ENCODE peak calls at places on chromosome 16, in four cellular contexts. One of them, this sample, is unnamed.

GRCh38 chr16:72530434-72530833 is 358.5 kb upstream of the PMFBP1 start:
- DNase-seq in stomach: no peak
- DNase-seq in tibial artery: no peak
- DNase-seq in IMR-90: peak; percentile 75
- DNase-seq in this sample: no peak

GRCh38 chr16:67959520-67959919 is 8.9 kb downstream of the SLC12A4 start:
- DNase-seq in stomach: no peak
- DNase-seq in tibial artery: peak; percentile 70
- DNase-seq in IMR-90: peak; percentile 55
- DNase-seq in this sample: peak; percentile 86

GRCh38 chr16:9094008-9094846 is 2.8 kb downstream of the HAPSTR1 start:
- DNase-seq in stomach: no peak
- DNase-seq in tibial artery: no peak
- DNase-seq in IMR-90: no peak
- DNase-seq in this sample: no peak

GRCh38 chr16:89860747-89861304 is 12.6 kb upstream of the TCF25 start:
- DNase-seq in stomach: peak; percentile 70
- DNase-seq in tibial artery: peak; percentile 31
- DNase-seq in IMR-90: peak; percentile 17
- DNase-seq in this sample: peak; percentile 76

GRCh38 chr16:9534759-9535158 is 443.3 kb downstream of the HAPSTR1 start:
- DNase-seq in stomach: no peak
- DNase-seq in tibial artery: no peak
- DNase-seq in IMR-90: no peak
- DNase-seq in this sample: no peak

GRCh38 chr16:49641250-49641649 is 214.7 kb downstream of the ZNF423 start:
- DNase-seq in stomach: no peak
- DNase-seq in tibial artery: peak; percentile 16
- DNase-seq in IMR-90: no peak
- DNase-seq in this sample: no peak

GRCh38 chr16:2482181-2483107 is 7.5 kb downstream of the TBC1D24 start:
- DNase-seq in stomach: no peak
- DNase-seq in tibial artery: peak; percentile 55
- DNase-seq in IMR-90: peak; percentile 71
- DNase-seq in this sample: peak; percentile 78

GRCh38 chr16:13186813-13187212 is 285.4 kb downstream of the SHISA9 start:
- DNase-seq in stomach: no peak
- DNase-seq in tibial artery: no peak
- DNase-seq in IMR-90: no peak
- DNase-seq in this sample: no peak

GRCh38 chr16:81158964-81159363 is 62.8 kb upstream of the GCSH start:
- DNase-seq in stomach: no peak
- DNase-seq in tibial artery: no peak
- DNase-seq in IMR-90: no peak
- DNase-seq in this sample: no peak

GRCh38 chr16:31427441-31428276 is 501 bp downstream of the COX6A2 start:
- DNase-seq in stomach: peak; percentile 60
- DNase-seq in tibial artery: peak; percentile 28
- DNase-seq in IMR-90: no peak
- DNase-seq in this sample: peak; percentile 90

GRCh38 chr16:58025351-58026138 is at the start of gene MMP15:
- DNase-seq in stomach: peak; percentile 94
- DNase-seq in tibial artery: no peak
- DNase-seq in IMR-90: peak; percentile 50
- DNase-seq in this sample: peak; percentile 66

GRCh38 chr16:71439531-71439930 is 2.3 kb downstream of the TLE7 start:
- DNase-seq in stomach: no peak
- DNase-seq in tibial artery: no peak
- DNase-seq in IMR-90: no peak
- DNase-seq in this sample: no peak

GRCh38 chr16:71442041-71442440 is at the start of gene TLE7:
- DNase-seq in stomach: no peak
- DNase-seq in tibial artery: no peak
- DNase-seq in IMR-90: no peak
- DNase-seq in this sample: no peak

GRCh38 chr16:71441348-71441781 is 489 bp downstream of the TLE7 start:
- DNase-seq in stomach: no peak
- DNase-seq in tibial artery: no peak
- DNase-seq in IMR-90: no peak
- DNase-seq in this sample: no peak

GRCh38 chr16:71443714-71444113 is 1.9 kb upstream of the TLE7 start:
- DNase-seq in stomach: no peak
- DNase-seq in tibial artery: no peak
- DNase-seq in IMR-90: no peak
- DNase-seq in this sample: no peak

GRCh38 chr16:71440669-71441347 is 1.0 kb downstream of the TLE7 start:
- DNase-seq in stomach: no peak
- DNase-seq in tibial artery: no peak
- DNase-seq in IMR-90: no peak
- DNase-seq in this sample: no peak
- TF ChIP-seq CTCF in stomach: no peak
- TF ChIP-seq CTCF in tibial artery: no peak
- TF ChIP-seq CTCF in IMR-90: no peak
- TF ChIP-seq CTCF in this sample: no peak

GRCh38 chr16:30051518-30051917 is 14.0 kb upstream of the ALDOA start:
- DNase-seq in stomach: no peak
- DNase-seq in tibial artery: no peak
- DNase-seq in IMR-90: peak; percentile 70
- DNase-seq in this sample: no peak
- H3K27ac ChIP-seq in stomach: no peak overlapping the region
- H3K27ac ChIP-seq in tibial artery: no peak overlapping the region
- H3K27ac ChIP-seq in IMR-90: no peak overlapping the region
- H3K27ac ChIP-seq in this sample: no peak overlapping the region

DNA sequence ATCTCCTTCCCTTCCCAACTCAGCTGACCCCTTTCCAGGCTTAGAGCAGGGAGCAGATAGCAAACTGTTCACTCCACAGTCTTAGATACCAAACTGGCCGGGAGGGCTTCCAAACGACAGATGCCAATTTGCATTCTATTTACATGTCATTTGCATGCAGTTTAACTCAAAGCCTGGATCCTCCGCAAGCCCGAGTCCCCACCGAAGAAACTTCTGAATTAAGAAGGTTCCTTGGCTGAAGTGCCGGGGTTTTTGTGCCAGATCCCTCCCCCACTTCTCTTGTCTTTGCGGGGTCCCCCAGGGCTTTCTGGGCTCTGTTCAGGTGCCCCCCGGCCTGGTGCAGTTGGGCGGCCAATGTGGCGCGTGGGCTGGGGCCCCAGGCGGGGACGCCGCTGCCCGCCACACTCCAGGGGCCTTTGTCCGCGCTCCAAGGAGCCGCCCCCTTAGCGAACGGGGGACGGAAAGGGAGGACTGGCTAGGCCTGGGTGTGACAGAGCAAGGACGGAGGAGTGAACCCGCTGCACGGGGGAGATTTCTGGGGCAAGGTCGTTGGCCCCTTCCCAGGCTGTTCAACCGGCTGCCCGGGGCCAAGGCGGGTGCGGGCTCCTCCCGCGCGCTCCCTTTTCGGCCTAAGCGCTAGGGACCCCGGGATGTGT is 1.2 kb downstream of the GPRC5B start:
- DNase-seq in stomach: peak; percentile 48
- DNase-seq in tibial artery: peak; percentile 35
- DNase-seq in IMR-90: peak; percentile 25
- DNase-seq in this sample: peak; percentile 77
- H3K4me3 ChIP-seq in stomach: peak overlapping the region; percentile 69
- H3K4me3 ChIP-seq in tibial artery: peak overlapping the region; percentile 49
- H3K4me3 ChIP-seq in IMR-90: peak overlapping the region; percentile 85
- H3K4me3 ChIP-seq in this sample: peak overlapping the region; percentile 92

GRCh38 chr16:813204-813915 is 12.8 kb upstream of the GNG13 start:
- DNase-seq in stomach: no peak
- DNase-seq in tibial artery: no peak
- DNase-seq in IMR-90: peak; percentile 8
- DNase-seq in this sample: peak; percentile 45
- TF ChIP-seq CTCF in stomach: no peak
- TF ChIP-seq CTCF in tibial artery: peak; percentile 20
- TF ChIP-seq CTCF in IMR-90: peak; percentile 72
- TF ChIP-seq CTCF in this sample: peak; percentile 44

GRCh38 chr16:29978081-29978480 is 4.4 kb downstream of the TAOK2 start:
- DNase-seq in stomach: no peak
- DNase-seq in tibial artery: no peak
- DNase-seq in IMR-90: no peak
- DNase-seq in this sample: no peak
- H3K27ac ChIP-seq in stomach: peak overlapping the region; percentile 90
- H3K27ac ChIP-seq in tibial artery: no peak overlapping the region
- H3K27ac ChIP-seq in IMR-90: no peak overlapping the region
- H3K27ac ChIP-seq in this sample: peak overlapping the region; percentile 43

GRCh38 chr16:11582157-11582814 is 4.4 kb downstream of the LITAF start:
- DNase-seq in stomach: no peak
- DNase-seq in tibial artery: no peak
- DNase-seq in IMR-90: no peak
- DNase-seq in this sample: no peak
- H3K4me3 ChIP-seq in stomach: no peak overlapping the region
- H3K4me3 ChIP-seq in tibial artery: no peak overlapping the region
- H3K4me3 ChIP-seq in IMR-90: no peak overlapping the region
- H3K4me3 ChIP-seq in this sample: no peak overlapping the region

GRCh38 chr16:56842133-56842532 is 22.9 kb upstream of the SLC12A3 start:
- DNase-seq in stomach: no peak
- DNase-seq in tibial artery: no peak
- DNase-seq in IMR-90: no peak
- DNase-seq in this sample: no peak
- TF ChIP-seq CTCF in stomach: no peak
- TF ChIP-seq CTCF in tibial artery: no peak
- TF ChIP-seq CTCF in IMR-90: no peak
- TF ChIP-seq CTCF in this sample: no peak

GRCh38 chr16:51753382-51753781 is 602.3 kb upstream of the SALL1 start:
- DNase-seq in stomach: no peak
- DNase-seq in tibial artery: no peak
- DNase-seq in IMR-90: no peak
- DNase-seq in this sample: no peak
- H3K27ac ChIP-seq in stomach: no peak overlapping the region
- H3K27ac ChIP-seq in tibial artery: no peak overlapping the region
- H3K27ac ChIP-seq in IMR-90: no peak overlapping the region
- H3K27ac ChIP-seq in this sample: no peak overlapping the region

DNA sequence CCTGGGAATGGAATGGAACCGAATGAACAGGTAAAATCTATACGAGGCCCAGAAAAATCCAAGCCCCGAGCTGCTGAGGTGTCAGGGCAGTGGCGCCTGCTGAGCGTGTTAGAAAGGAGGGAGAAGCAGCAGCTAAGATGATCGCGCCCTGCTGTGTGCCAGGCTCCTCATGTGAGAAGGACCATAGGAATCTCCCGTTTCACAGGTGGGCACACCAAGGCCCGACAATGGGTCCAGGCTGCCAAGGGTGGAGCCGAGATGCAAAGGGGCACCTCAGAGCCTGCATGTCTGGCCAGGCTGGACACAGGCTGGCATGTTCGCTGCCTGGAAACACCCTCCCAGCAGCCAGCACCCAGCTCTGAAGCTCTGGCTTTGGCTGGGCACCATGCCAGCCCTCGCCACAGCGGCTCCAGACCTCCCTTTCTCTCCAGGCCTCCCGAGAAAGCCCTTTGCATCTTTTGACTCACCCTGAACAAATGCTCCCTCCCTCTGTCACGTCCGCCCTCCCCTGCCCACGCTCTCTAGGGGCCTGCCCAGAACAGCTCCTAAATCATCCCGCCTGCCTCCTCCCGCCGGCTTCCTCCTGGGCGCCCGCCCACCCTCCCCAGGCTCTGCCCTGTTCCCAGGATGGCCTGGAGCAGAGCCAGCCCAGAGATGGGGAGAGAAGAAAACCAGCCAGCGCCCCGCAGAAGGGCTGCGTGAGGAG is 217.8 kb upstream of the GSE1 start:
- DNase-seq in stomach: peak; percentile 71
- DNase-seq in tibial artery: peak; percentile 88
- DNase-seq in IMR-90: peak; percentile 98
- DNase-seq in this sample: peak; percentile 84
- H3K4me3 ChIP-seq in stomach: peak overlapping the region; percentile 0
- H3K4me3 ChIP-seq in tibial artery: peak overlapping the region; percentile 19
- H3K4me3 ChIP-seq in IMR-90: no peak overlapping the region
- H3K4me3 ChIP-seq in this sample: no peak overlapping the region

This sample was measured in psoas muscle.